ENCODE peak calls at places on chromosome 13, in nine cellular contexts. F is AG20443; V is AG10803; L is NCI-H1092 treated with DMSO at 0.1 percent for 48 hours; W is HTR-8/SVneo; R is endodermal cell; J is BJ; Q is Right ventricle myocardium superior; T is activated T-helper 2 cell treated with anti-CD3 and anti-CD28 coated beads, Interferon-gamma antibody, Interleukin-2, Interleukin-4, amounts not matched to agents 10 μg/mL and 5 μg/mL and 100 μg/mL, durations not matched to agents 14 hours and 24 hours and 36 hours. C is an unnamed sample.
A peak's percentile ranks its signal among the peaks of the same experiment; 100 is the strongest.

GRCh38 chr13:71712988-71713653 is 153.9 kb downstream of the DACH1 start:
- DNase-seq in W (no peak), L (peak; percentile 9), Q (no peak), T (no peak), J (no peak), V (no peak), F (no peak), R (peak; percentile 46), C (no peak)

GRCh38 chr13:38372818-38373217 is 23.2 kb downstream of the UFM1 start:
- DNase-seq in V (no peak), L (no peak), T (no peak), F (no peak), J (no peak), R (no peak), Q (no peak), W (no peak), C (no peak)

GRCh38 chr13:98532254-98532653 is 44.7 kb downstream of the STK24 start:
- DNase-seq in R (no peak), L (no peak), W (no peak), T (no peak), Q (no peak), J (no peak), V (no peak), F (no peak), C (no peak)

GRCh38 chr13:89550842-89551422 is 1796.6 kb upstream of the MIR17HG start:
- DNase-seq in R (no peak), L (no peak), V (no peak), F (no peak), T (no peak), W (no peak), J (no peak), Q (no peak), C (no peak)

GRCh38 chr13:33904431-33904830 is 86.5 kb downstream of the RFC3 start:
- DNase-seq in Q (no peak), T (no peak), J (no peak), R (no peak), F (no peak), V (no peak), W (no peak), L (no peak), C (no peak)

GRCh38 chr13:59691501-59692066 is 472.1 kb downstream of the DIAPH3 start:
- DNase-seq in W (no peak), Q (no peak), V (no peak), R (no peak), J (no peak), F (no peak), T (no peak), L (no peak), C (no peak)

GRCh38 chr13:42484396-42484795 is 89.6 kb upstream of the TNFSF11 start:
- DNase-seq in V (no peak), R (no peak), F (no peak), Q (no peak), L (no peak), T (no peak), W (no peak), J (no peak), C (no peak)

GRCh38 chr13:95787356-95788099 is 110.6 kb downstream of the DNAJC3 start:
- DNase-seq in L (no peak), R (no peak), W (no peak), J (no peak), V (peak; percentile 29), F (no peak), Q (no peak), T (no peak), C (no peak)

GRCh38 chr13:97653741-97654140 is 219.8 kb downstream of the RAP2A start:
- DNase-seq in R (no peak), V (peak; percentile 28), T (no peak), J (no peak), Q (no peak), L (no peak), F (peak; percentile 38), W (no peak), C (peak; percentile 31)

GRCh38 chr13:46551410-46552301 is 1.3 kb upstream of the LRCH1 start:
- DNase-seq in L (peak; percentile 55), F (peak; percentile 74), Q (peak; percentile 90), V (peak; percentile 84), J (no peak), W (peak; percentile 52), T (peak; percentile 34), R (peak; percentile 90), C (peak; percentile 46)

GRCh38 chr13:35838356-35838755 is 292.8 kb downstream of the DCLK1 start:
- DNase-seq in J (peak; percentile 53), T (no peak), W (peak; percentile 48), Q (no peak), V (peak; percentile 93), L (no peak), F (peak; percentile 72), R (no peak), C (peak; percentile 62)

GRCh38 chr13:91520952-91521351 is 122.5 kb downstream of the GPC5 start:
- DNase-seq in W (no peak), L (peak; percentile 69), Q (no peak), V (no peak), T (no peak), R (no peak), F (no peak), J (no peak), C (no peak)

GRCh38 chr13:114134111-114134943 is 1.9 kb upstream of the RASA3 start:
- DNase-seq in W (no peak), J (no peak), L (peak; percentile 47), Q (no peak), V (no peak), F (no peak), R (peak; percentile 68), T (no peak), C (no peak)

GRCh38 chr13:43444085-43444484 is 342.7 kb downstream of the ENOX1 start:
- DNase-seq in V (no peak), R (no peak), W (no peak), J (no peak), L (no peak), Q (no peak), T (no peak), F (no peak), C (no peak)

GRCh38 chr13:26605845-26606244 is 48.4 kb downstream of the WASF3 start:
- DNase-seq in W (no peak), F (no peak), R (peak; percentile 83), V (no peak), J (no peak), L (no peak), Q (no peak), T (no peak), C (no peak)

GRCh38 chr13:113758651-113759524 is at the start of gene TMEM255B:
- DNase-seq in L (peak; percentile 73), T (peak; percentile 60), Q (peak; percentile 92), F (peak; percentile 97), J (no peak), V (peak; percentile 58), W (peak; percentile 75), R (peak; percentile 95), C (peak; percentile 26)

GRCh38 chr13:47904239-47904638 is 96.8 kb downstream of the SUCLA2 start:
- DNase-seq in L (no peak), J (no peak), F (no peak), Q (no peak), V (no peak), R (no peak), W (no peak), T (no peak), C (no peak)

GRCh38 chr13:77544365-77544764 is 8.9 kb downstream of the SCEL start:
- DNase-seq in R (no peak), F (peak; percentile 14), J (no peak), Q (peak; percentile 78), V (peak; percentile 5), T (no peak), W (no peak), L (no peak), C (no peak)

GRCh38 chr13:77898097-77898496 is 20.5 kb downstream of the EDNRB start:
- DNase-seq in R (no peak), L (no peak), F (no peak), W (no peak), V (no peak), T (no peak), Q (no peak), J (no peak), C (no peak)

GRCh38 chr13:52128714-52129700 is at the start of gene NEK5:
- DNase-seq in V (peak; percentile 29), L (peak; percentile 46), F (peak; percentile 91), T (peak; percentile 49), W (peak; percentile 46), R (peak; percentile 95), J (no peak), Q (peak; percentile 78), C (peak; percentile 13)

GRCh38 chr13:71758823-71759222 is 108.2 kb downstream of the DACH1 start:
- DNase-seq in L (peak; percentile 55), F (no peak), J (no peak), T (no peak), R (no peak), V (no peak), W (no peak), Q (no peak), C (no peak)

GRCh38 chr13:73593199-73593765 is 534.5 kb downstream of the KLF5 start:
- DNase-seq in L (no peak), Q (no peak), W (no peak), J (no peak), V (no peak), F (no peak), T (no peak), R (no peak), C (no peak)

GRCh38 chr13:71866173-71867091 is 572 bp downstream of the DACH1 start:
- DNase-seq in V (no peak), F (peak; percentile 34), J (no peak), Q (peak; percentile 51), T (no peak), R (peak; percentile 76), W (no peak), L (peak; percentile 61), C (no peak)

GRCh38 chr13:20492641-20493040 is 33.0 kb downstream of the CRYL1 start:
- DNase-seq in W (peak; percentile 19), L (peak; percentile 13), Q (no peak), J (no peak), V (no peak), F (peak; percentile 43), R (peak; percentile 77), T (no peak), C (no peak)

GRCh38 chr13:50128406-50129048 is 113.3 kb downstream of the KCNRG start:
- DNase-seq in F (no peak), T (no peak), V (no peak), R (peak; percentile 65), L (no peak), W (no peak), Q (no peak), J (no peak), C (no peak)

GRCh38 chr13:70027551-70027950 is 80.1 kb upstream of the ATXN8OS start:
- DNase-seq in L (no peak), R (no peak), W (no peak), Q (no peak), J (no peak), F (no peak), V (no peak), T (no peak), C (no peak)

GRCh38 chr13:112826565-112826964 is 136.7 kb downstream of the ATP11A start:
- DNase-seq in W (no peak), T (no peak), J (no peak), F (no peak), Q (peak; percentile 13), R (no peak), V (no peak), L (no peak), C (no peak)

GRCh38 chr13:59182241-59182640 is 981.5 kb downstream of the DIAPH3 start:
- DNase-seq in L (no peak), R (no peak), J (no peak), V (no peak), Q (no peak), T (no peak), W (no peak), F (no peak), C (no peak)

GRCh38 chr13:43240278-43240677 is 216.9 kb downstream of the DNAJC15 start:
- DNase-seq in L (no peak), Q (no peak), J (no peak), R (no peak), V (no peak), F (no peak), T (no peak), W (no peak), C (no peak)

GRCh38 chr13:30829145-30829544 is 76.9 kb upstream of the MEDAG start:
- DNase-seq in T (no peak), F (peak; percentile 62), R (no peak), L (no peak), Q (no peak), V (peak; percentile 64), W (peak; percentile 46), J (no peak), C (no peak)

GRCh38 chr13:31945202-31945978 is 86.2 kb upstream of the FRY start:
- DNase-seq in F (peak; percentile 84), R (peak; percentile 74), T (no peak), J (peak; percentile 62), W (peak; percentile 11), Q (peak; percentile 81), V (peak; percentile 96), L (peak; percentile 60), C (peak; percentile 62)